ENCODE peak calls at places on chromosomes 2 and 18, in nine cellular contexts. K, V, H, S, T, Q, O, I and Y are unnamed samples.

GRCh38 chr2:42973771-42974170 is 181.4 kb upstream of the HAAO start:
- DNase-seq in V (no peak), O (no peak), I (peak), Q (no peak), H (no peak), S (no peak), T (no peak), K (no peak), Y (no peak)

GRCh38 chr2:101883860-101884259 is 107.9 kb upstream of the IL1R2 start:
- DNase-seq in I (peak), Q (no peak), H (peak), V (peak), T (peak), S (peak), O (peak), K (no peak), Y (no peak)

GRCh38 chr2:110883401-110883800 is 151.0 kb downstream of the ACOXL start:
- DNase-seq in S (no peak), K (no peak), I (peak), Q (no peak), O (no peak), T (no peak), H (no peak), V (no peak), Y (no peak)

GRCh38 chr2:66772618-66773017 is 337.7 kb downstream of the MEIS1 start:
- DNase-seq in O (no peak), K (no peak), T (no peak), V (no peak), S (no peak), I (peak), Q (no peak), H (no peak), Y (no peak)

GRCh38 chr2:238515411-238515810 is 88.7 kb downstream of the ASB1 start:
- DNase-seq in V (no peak), T (no peak), O (no peak), S (no peak), Q (no peak), H (no peak), K (no peak), I (peak), Y (no peak)

GRCh38 chr2:25615395-25615794 is 58.0 kb downstream of the DTNB start:
- DNase-seq in Q (no peak), O (no peak), H (no peak), I (no peak), V (no peak), S (no peak), T (no peak), K (no peak), Y (no peak)

GRCh38 chr2:198287706-198288105 is 483.3 kb downstream of the PLCL1 start:
- DNase-seq in K (no peak), T (no peak), Q (no peak), V (no peak), I (no peak), S (no peak), H (no peak), O (no peak), Y (no peak)

GRCh38 chr2:231680284-231680991 is 27.9 kb upstream of the PTMA start:
- DNase-seq in Q (no peak), T (peak), V (no peak), K (no peak), H (no peak), I (no peak), O (no peak), S (no peak), Y (peak)

GRCh38 chr18:22494771-22495170 is 77.1 kb upstream of the CTAGE1 start:
- DNase-seq in T (no peak), S (no peak), V (no peak), I (peak), K (no peak), Q (no peak), O (no peak), H (no peak), Y (no peak)

GRCh38 chr2:103875111-103875510 is 978.8 kb upstream of the POU3F3 start:
- DNase-seq in K (no peak), V (no peak), O (no peak), I (no peak), S (no peak), T (no peak), Q (no peak), H (no peak), Y (no peak)

GRCh38 chr18:36724591-36725001 is 104.2 kb downstream of the TPGS2 start:
- DNase-seq in O (no peak), T (no peak), S (no peak), Q (no peak), H (no peak), I (no peak), K (no peak), V (no peak), Y (no peak)

GRCh38 chr2:110979834-110980612 is 140.7 kb upstream of the BCL2L11 start:
- DNase-seq in O (no peak), I (no peak), V (peak), Q (no peak), T (peak), H (peak), S (no peak), K (no peak), Y (no peak)

GRCh38 chr2:1584691-1585485 is 159.4 kb downstream of the PXDN start:
- DNase-seq in I (peak), K (no peak), T (no peak), S (no peak), Q (no peak), H (no peak), O (no peak), V (no peak), Y (no peak)

GRCh38 chr2:208269091-208269490 is 3.0 kb downstream of the PIKFYVE start:
- DNase-seq in S (no peak), H (no peak), V (no peak), O (no peak), T (no peak), I (no peak), K (no peak), Q (no peak), Y (no peak)

GRCh38 chr2:129801575-129801974 is 177.9 kb upstream of the RAB6C start:
- DNase-seq in S (no peak), I (no peak), H (no peak), O (no peak), T (peak), V (peak), K (no peak), Q (peak), Y (no peak)

GRCh38 chr2:226775032-226775509 is 24.5 kb downstream of the IRS1 start:
- DNase-seq in I (no peak), Q (no peak), S (no peak), H (no peak), V (no peak), T (no peak), O (no peak), K (no peak), Y (no peak)

GRCh38 chr2:216560695-216561370 is 62.2 kb downstream of the RPL37A start:
- DNase-seq in O (no peak), H (no peak), T (no peak), K (peak), S (no peak), Q (no peak), V (no peak), I (peak), Y (no peak)

GRCh38 chr2:241924909-241925250 is 55.4 kb downstream of the RTP5 start:
- DNase-seq in S (no peak), H (no peak), V (no peak), I (no peak), T (no peak), K (no peak), Q (no peak), O (no peak), Y (no peak)

GRCh38 chr2:172427990-172428840 is 829 bp downstream of the ITGA6 start:
- DNase-seq in H (peak), V (no peak), K (no peak), O (peak), I (peak), Q (no peak), T (peak), S (peak), Y (peak)

GRCh38 chr2:162256621-162257020 is 13.4 kb upstream of the FAP start:
- DNase-seq in T (no peak), V (no peak), S (no peak), H (no peak), O (no peak), Q (no peak), I (peak), K (no peak), Y (no peak)

GRCh38 chr2:130728007-130728454 is 839 bp upstream of the GPR148 start:
- DNase-seq in S (peak), V (peak), I (no peak), K (no peak), T (no peak), O (peak), Q (no peak), H (no peak), Y (no peak)

GRCh38 chr2:9152975-9153402 is 53.6 kb upstream of the ASAP2 start:
- DNase-seq in H (no peak), I (peak), Q (no peak), K (no peak), T (no peak), V (no peak), O (no peak), S (no peak), Y (no peak)

GRCh38 chr2:13002948-13003347 is 286.2 kb downstream of the TRIB2 start:
- DNase-seq in H (no peak), S (no peak), I (no peak), V (no peak), Q (no peak), K (no peak), O (no peak), T (no peak), Y (no peak)

GRCh38 chr2:111667542-111668273 is 216.3 kb downstream of the ANAPC1 start:
- DNase-seq in I (peak), Q (no peak), O (peak), T (peak), V (no peak), S (no peak), K (no peak), H (no peak), Y (no peak)

GRCh38 chr2:73700111-73700510 is 37.0 kb downstream of the TPRKB start:
- DNase-seq in K (no peak), O (no peak), H (no peak), S (no peak), I (no peak), T (no peak), V (no peak), Q (no peak), Y (no peak)